ENCODE peak calls at places on chromosome 22, in eight cellular contexts. One of them, this sample, is unnamed.

GRCh38 chr22:22884010-22884887 is 3.4 kb upstream of the IGLL5 start:
- DNase-seq in brain microvascular endothelial cell: peak
- DNase-seq in body of pancreas: peak
- DNase-seq in cardiac fibroblast: peak
- DNase-seq in neural progenitor cell: peak
- DNase-seq in fibroblast of lung: peak
- DNase-seq in WTC11: peak
- DNase-seq in GM12865: peak
- DNase-seq in this sample: no peak

GRCh38 chr22:25000686-25001085 is 48.2 kb downstream of the KIAA1671 start:
- DNase-seq in GM12865: no peak
- DNase-seq in brain microvascular endothelial cell: no peak
- DNase-seq in WTC11: no peak
- DNase-seq in neural progenitor cell: no peak
- DNase-seq in fibroblast of lung: no peak
- DNase-seq in body of pancreas: no peak
- DNase-seq in cardiac fibroblast: no peak
- DNase-seq in this sample: no peak

GRCh38 chr22:46649176-46650077 is 29.2 kb downstream of the GRAMD4 start:
- DNase-seq in body of pancreas: no peak
- DNase-seq in brain microvascular endothelial cell: peak
- DNase-seq in WTC11: no peak
- DNase-seq in GM12865: no peak
- DNase-seq in neural progenitor cell: no peak
- DNase-seq in fibroblast of lung: no peak
- DNase-seq in cardiac fibroblast: peak
- DNase-seq in this sample: no peak

GRCh38 chr22:45400046-45400445 is 13.4 kb downstream of the SMC1B start:
- DNase-seq in body of pancreas: no peak
- DNase-seq in fibroblast of lung: no peak
- DNase-seq in brain microvascular endothelial cell: no peak
- DNase-seq in GM12865: no peak
- DNase-seq in cardiac fibroblast: no peak
- DNase-seq in WTC11: no peak
- DNase-seq in neural progenitor cell: no peak
- DNase-seq in this sample: no peak

GRCh38 chr22:23155143-23155542 is 9.9 kb downstream of the RAB36 start:
- DNase-seq in body of pancreas: no peak
- DNase-seq in fibroblast of lung: no peak
- DNase-seq in cardiac fibroblast: no peak
- DNase-seq in GM12865: no peak
- DNase-seq in WTC11: no peak
- DNase-seq in neural progenitor cell: no peak
- DNase-seq in brain microvascular endothelial cell: no peak
- DNase-seq in this sample: no peak

GRCh38 chr22:39947488-39948216 is 12.5 kb upstream of the TMA7B start:
- DNase-seq in brain microvascular endothelial cell: no peak
- DNase-seq in body of pancreas: no peak
- DNase-seq in neural progenitor cell: no peak
- DNase-seq in fibroblast of lung: no peak
- DNase-seq in WTC11: no peak
- DNase-seq in GM12865: no peak
- DNase-seq in cardiac fibroblast: no peak
- DNase-seq in this sample: peak

GRCh38 chr22:35997438-35997837 is 31.2 kb downstream of the RBFOX2 start:
- DNase-seq in body of pancreas: no peak
- DNase-seq in GM12865: no peak
- DNase-seq in neural progenitor cell: no peak
- DNase-seq in cardiac fibroblast: peak
- DNase-seq in fibroblast of lung: peak
- DNase-seq in WTC11: no peak
- DNase-seq in brain microvascular endothelial cell: peak
- DNase-seq in this sample: no peak

GRCh38 chr22:43289976-43290663 is 53.1 kb downstream of the SCUBE1 start:
- DNase-seq in brain microvascular endothelial cell: no peak
- DNase-seq in neural progenitor cell: no peak
- DNase-seq in body of pancreas: no peak
- DNase-seq in WTC11: no peak
- DNase-seq in fibroblast of lung: peak
- DNase-seq in cardiac fibroblast: peak
- DNase-seq in GM12865: no peak
- DNase-seq in this sample: peak

GRCh38 chr22:42754658-42755057 is 34.0 kb upstream of the A4GALT start:
- DNase-seq in WTC11: no peak
- DNase-seq in body of pancreas: peak
- DNase-seq in cardiac fibroblast: peak
- DNase-seq in neural progenitor cell: no peak
- DNase-seq in fibroblast of lung: peak
- DNase-seq in GM12865: no peak
- DNase-seq in brain microvascular endothelial cell: peak
- DNase-seq in this sample: no peak

GRCh38 chr22:34804588-34804987 is 261.4 kb upstream of the ISX start:
- DNase-seq in fibroblast of lung: no peak
- DNase-seq in body of pancreas: no peak
- DNase-seq in brain microvascular endothelial cell: no peak
- DNase-seq in neural progenitor cell: peak
- DNase-seq in cardiac fibroblast: no peak
- DNase-seq in WTC11: peak
- DNase-seq in GM12865: peak
- DNase-seq in this sample: no peak

GRCh38 chr22:32050678-32051515 is 7.8 kb downstream of the SLC5A1 start:
- DNase-seq in brain microvascular endothelial cell: peak
- DNase-seq in body of pancreas: peak
- DNase-seq in fibroblast of lung: peak
- DNase-seq in cardiac fibroblast: peak
- DNase-seq in WTC11: no peak
- DNase-seq in neural progenitor cell: no peak
- DNase-seq in GM12865: peak
- DNase-seq in this sample: no peak

GRCh38 chr22:26648011-26648497 is 9.3 kb upstream of the MIAT start:
- DNase-seq in body of pancreas: no peak
- DNase-seq in fibroblast of lung: no peak
- DNase-seq in brain microvascular endothelial cell: no peak
- DNase-seq in GM12865: peak
- DNase-seq in cardiac fibroblast: no peak
- DNase-seq in WTC11: peak
- DNase-seq in neural progenitor cell: peak
- DNase-seq in this sample: no peak

DNA sequence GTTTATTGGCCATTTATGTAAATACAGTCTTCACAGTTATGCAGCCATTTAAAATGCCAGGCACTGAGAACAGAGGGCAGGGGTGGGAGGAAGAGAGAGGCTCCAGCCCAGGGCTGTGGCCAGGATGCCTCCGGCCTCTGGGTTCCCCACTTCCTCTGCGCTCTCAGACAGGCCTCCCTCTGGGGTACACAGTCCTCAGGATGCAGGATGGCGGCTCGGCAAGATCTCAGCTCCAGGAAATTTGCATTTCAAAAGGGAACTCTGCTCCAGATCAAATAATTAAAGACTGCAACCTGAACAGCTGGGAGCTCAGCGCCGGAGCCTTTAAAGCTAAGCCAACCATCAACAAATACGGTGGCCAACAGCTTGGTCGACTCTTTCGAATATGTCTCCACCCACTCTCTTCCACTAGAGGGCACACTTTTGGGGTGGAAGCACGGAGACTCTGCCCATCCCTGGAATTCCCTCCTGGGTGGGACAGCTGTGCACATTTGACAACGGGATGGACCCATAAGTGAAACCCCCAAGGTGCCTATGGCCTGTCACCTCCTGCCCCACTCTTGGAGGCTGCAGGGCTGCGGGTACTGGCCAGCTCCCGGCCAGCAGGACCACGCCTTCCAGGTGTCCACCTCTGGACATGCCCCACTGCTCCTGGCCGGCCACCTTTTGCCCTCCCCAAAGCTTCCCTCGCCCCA is 1044.7 kb downstream of the BRD1 start:
- DNase-seq in neural progenitor cell: peak
- DNase-seq in GM12865: no peak
- DNase-seq in fibroblast of lung: no peak
- DNase-seq in brain microvascular endothelial cell: no peak
- DNase-seq in cardiac fibroblast: no peak
- DNase-seq in body of pancreas: no peak
- DNase-seq in WTC11: peak
- DNase-seq in this sample: no peak
- TF ChIP-seq CTCF in neural progenitor cell: peak
- TF ChIP-seq CTCF in GM12865: no peak
- TF ChIP-seq CTCF in fibroblast of lung: no peak
- TF ChIP-seq CTCF in brain microvascular endothelial cell: no peak
- TF ChIP-seq CTCF in cardiac fibroblast: no peak
- TF ChIP-seq CTCF in body of pancreas: no peak
- TF ChIP-seq CTCF in WTC11: peak
- TF ChIP-seq CTCF in this sample: peak

DNA sequence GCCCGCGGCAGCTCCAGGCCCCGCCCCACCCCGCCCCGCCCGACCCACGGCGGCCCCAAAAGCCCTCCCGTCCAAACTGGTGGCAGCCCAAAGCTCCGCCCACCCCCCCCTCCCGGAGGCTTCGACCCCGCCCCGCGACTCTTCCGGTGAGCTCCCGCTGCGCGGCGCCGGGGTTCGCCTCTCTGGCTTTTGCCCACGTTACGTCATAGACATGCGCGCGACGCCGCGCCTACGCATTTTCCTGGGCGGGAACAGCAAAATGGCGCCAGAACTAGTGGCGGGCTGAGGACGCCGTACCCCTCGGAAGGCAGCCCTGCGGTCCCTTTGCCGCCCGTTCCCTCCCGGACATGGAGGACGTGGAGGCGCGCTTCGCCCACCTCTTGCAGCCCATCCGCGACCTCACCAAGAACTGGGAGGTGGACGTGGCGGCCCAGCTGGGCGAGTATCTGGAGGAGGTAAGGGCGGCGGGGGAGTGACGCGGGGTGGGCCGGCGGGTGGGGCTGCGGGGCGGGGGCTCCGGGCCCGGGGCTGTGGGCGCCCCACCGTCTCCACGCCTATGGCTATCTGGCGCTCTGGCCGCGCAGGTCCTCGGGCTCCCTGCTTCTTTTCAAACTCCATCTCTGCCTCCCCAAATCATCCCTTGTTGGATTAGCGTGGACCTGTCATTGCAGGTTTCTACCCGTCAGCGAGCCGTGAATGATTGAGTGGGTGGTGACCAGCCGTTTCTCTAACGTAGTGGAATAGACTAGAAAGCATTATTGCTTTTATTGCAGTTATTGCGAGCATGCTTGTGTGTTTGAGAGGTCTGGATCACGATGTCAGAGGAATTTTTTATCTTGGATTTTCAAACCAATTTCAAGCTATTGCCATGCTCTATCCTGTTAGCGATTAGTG is at the start of gene NCAPH2:
- DNase-seq in fibroblast of lung: peak
- DNase-seq in cardiac fibroblast: peak
- DNase-seq in neural progenitor cell: peak
- DNase-seq in GM12865: peak
- DNase-seq in brain microvascular endothelial cell: peak
- DNase-seq in WTC11: peak
- DNase-seq in body of pancreas: peak
- DNase-seq in this sample: peak
- TF ChIP-seq CTCF in fibroblast of lung: no peak
- TF ChIP-seq CTCF in cardiac fibroblast: no peak
- TF ChIP-seq CTCF in neural progenitor cell: no peak
- TF ChIP-seq CTCF in GM12865: no peak
- TF ChIP-seq CTCF in brain microvascular endothelial cell: no peak
- TF ChIP-seq CTCF in WTC11: no peak
- TF ChIP-seq CTCF in body of pancreas: no peak
- TF ChIP-seq CTCF in this sample: no peak

GRCh38 chr22:29793396-29793795 is 26.2 kb downstream of the UQCR10 start:
- DNase-seq in cardiac fibroblast: no peak
- DNase-seq in fibroblast of lung: no peak
- DNase-seq in GM12865: no peak
- DNase-seq in body of pancreas: no peak
- DNase-seq in WTC11: no peak
- DNase-seq in neural progenitor cell: no peak
- DNase-seq in brain microvascular endothelial cell: no peak
- DNase-seq in this sample: no peak
- TF ChIP-seq CTCF in cardiac fibroblast: no peak
- TF ChIP-seq CTCF in fibroblast of lung: no peak
- TF ChIP-seq CTCF in GM12865: no peak
- TF ChIP-seq CTCF in body of pancreas: no peak
- TF ChIP-seq CTCF in WTC11: no peak
- TF ChIP-seq CTCF in neural progenitor cell: no peak
- TF ChIP-seq CTCF in brain microvascular endothelial cell: no peak
- TF ChIP-seq CTCF in this sample: no peak

GRCh38 chr22:16774911-16775529 is 50.2 kb downstream of the XKR3 start:
- DNase-seq in WTC11: no peak
- DNase-seq in neural progenitor cell: no peak
- DNase-seq in body of pancreas: no peak
- DNase-seq in cardiac fibroblast: no peak
- DNase-seq in brain microvascular endothelial cell: no peak
- DNase-seq in fibroblast of lung: no peak
- DNase-seq in GM12865: no peak
- DNase-seq in this sample: no peak
- TF ChIP-seq CTCF in WTC11: no peak
- TF ChIP-seq CTCF in neural progenitor cell: no peak
- TF ChIP-seq CTCF in body of pancreas: no peak
- TF ChIP-seq CTCF in cardiac fibroblast: no peak
- TF ChIP-seq CTCF in brain microvascular endothelial cell: no peak
- TF ChIP-seq CTCF in fibroblast of lung: no peak
- TF ChIP-seq CTCF in GM12865: no peak
- TF ChIP-seq CTCF in this sample: no peak

GRCh38 chr22:41619979-41620645 is 731 bp downstream of the DESI1 start:
- DNase-seq in neural progenitor cell: peak
- DNase-seq in WTC11: peak
- DNase-seq in fibroblast of lung: no peak
- DNase-seq in cardiac fibroblast: peak
- DNase-seq in body of pancreas: peak
- DNase-seq in GM12865: peak
- DNase-seq in brain microvascular endothelial cell: no peak
- DNase-seq in this sample: peak
- TF ChIP-seq CTCF in neural progenitor cell: no peak
- TF ChIP-seq CTCF in WTC11: no peak
- TF ChIP-seq CTCF in fibroblast of lung: no peak
- TF ChIP-seq CTCF in cardiac fibroblast: no peak
- TF ChIP-seq CTCF in body of pancreas: no peak
- TF ChIP-seq CTCF in GM12865: no peak
- TF ChIP-seq CTCF in brain microvascular endothelial cell: peak
- TF ChIP-seq CTCF in this sample: no peak

DNA sequence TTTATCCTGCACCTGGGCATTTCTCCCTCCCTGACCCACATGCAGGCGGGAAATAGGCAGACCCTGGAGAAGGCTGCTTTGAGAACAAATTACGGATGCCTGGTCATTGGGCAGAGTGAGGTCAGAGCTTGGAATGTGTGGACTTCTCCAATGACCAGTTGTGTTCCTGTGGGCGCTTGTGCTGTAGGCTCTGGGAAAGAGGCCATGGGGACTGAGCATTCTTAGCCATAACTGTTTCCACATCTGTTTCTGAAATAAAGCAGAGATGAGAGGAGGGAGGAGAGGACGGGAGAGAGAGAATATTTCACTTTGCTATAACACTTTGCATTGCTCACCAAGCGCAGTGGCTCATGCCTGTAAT is 11.2 kb upstream of the TMEM184B start:
- DNase-seq in neural progenitor cell: no peak
- DNase-seq in WTC11: no peak
- DNase-seq in brain microvascular endothelial cell: peak
- DNase-seq in cardiac fibroblast: peak
- DNase-seq in GM12865: no peak
- DNase-seq in body of pancreas: peak
- DNase-seq in fibroblast of lung: peak
- DNase-seq in this sample: no peak
- TF ChIP-seq CTCF in neural progenitor cell: no peak
- TF ChIP-seq CTCF in WTC11: no peak
- TF ChIP-seq CTCF in brain microvascular endothelial cell: no peak
- TF ChIP-seq CTCF in cardiac fibroblast: no peak
- TF ChIP-seq CTCF in GM12865: no peak
- TF ChIP-seq CTCF in body of pancreas: no peak
- TF ChIP-seq CTCF in fibroblast of lung: no peak
- TF ChIP-seq CTCF in this sample: no peak

GRCh38 chr22:19447388-19448075 is at the start of gene C22orf39:
- DNase-seq in neural progenitor cell: peak
- DNase-seq in WTC11: peak
- DNase-seq in fibroblast of lung: peak
- DNase-seq in cardiac fibroblast: peak
- DNase-seq in brain microvascular endothelial cell: peak
- DNase-seq in body of pancreas: peak
- DNase-seq in GM12865: peak
- DNase-seq in this sample: peak
- TF ChIP-seq CTCF in neural progenitor cell: no peak
- TF ChIP-seq CTCF in WTC11: no peak
- TF ChIP-seq CTCF in fibroblast of lung: no peak
- TF ChIP-seq CTCF in cardiac fibroblast: no peak
- TF ChIP-seq CTCF in brain microvascular endothelial cell: no peak
- TF ChIP-seq CTCF in body of pancreas: no peak
- TF ChIP-seq CTCF in GM12865: no peak
- TF ChIP-seq CTCF in this sample: no peak

This sample was measured in upper lobe of right lung.